ENCODE peak calls at places on chromosome 1, in eight cellular contexts. One of them, this sample, is unnamed.
A peak's percentile ranks its signal among the peaks of the same experiment; 100 is the strongest.

GRCh38 chr1:107682467-107682866 is 282.5 kb downstream of the VAV3 start:
- DNase-seq in CD8-positive, alpha-beta T cell: no peak
- DNase-seq in aorta: no peak
- DNase-seq in uterus: no peak
- DNase-seq in astrocyte: no peak
- DNase-seq in right atrium auricular region: no peak
- DNase-seq in heart left ventricle: no peak
- DNase-seq in GM23248: peak; percentile 61
- DNase-seq in this sample: no peak

GRCh38 chr1:206935491-206936067 is 10.7 kb downstream of the PIGR start:
- DNase-seq in aorta: peak; percentile 63
- DNase-seq in CD8-positive, alpha-beta T cell: no peak
- DNase-seq in GM23248: peak; percentile 44
- DNase-seq in heart left ventricle: no peak
- DNase-seq in right atrium auricular region: no peak
- DNase-seq in astrocyte: no peak
- DNase-seq in uterus: no peak
- DNase-seq in this sample: peak; percentile 77

GRCh38 chr1:172671591-172671990 is 12.7 kb downstream of the FASLG start:
- DNase-seq in uterus: no peak
- DNase-seq in GM23248: peak; percentile 62
- DNase-seq in CD8-positive, alpha-beta T cell: no peak
- DNase-seq in heart left ventricle: no peak
- DNase-seq in aorta: no peak
- DNase-seq in astrocyte: peak; percentile 81
- DNase-seq in right atrium auricular region: no peak
- DNase-seq in this sample: no peak

GRCh38 chr1:42784946-42785693 is at the start of gene TMEM269:
- DNase-seq in heart left ventricle: no peak
- DNase-seq in GM23248: peak; percentile 44
- DNase-seq in astrocyte: no peak
- DNase-seq in uterus: no peak
- DNase-seq in CD8-positive, alpha-beta T cell: peak; percentile 36
- DNase-seq in right atrium auricular region: no peak
- DNase-seq in aorta: peak; percentile 57
- DNase-seq in this sample: peak; percentile 74

GRCh38 chr1:150619576-150620509 is 9.6 kb downstream of the ENSA start:
- DNase-seq in right atrium auricular region: no peak
- DNase-seq in GM23248: peak; percentile 92
- DNase-seq in astrocyte: peak; percentile 67
- DNase-seq in uterus: no peak
- DNase-seq in CD8-positive, alpha-beta T cell: no peak
- DNase-seq in heart left ventricle: peak; percentile 42
- DNase-seq in aorta: no peak
- DNase-seq in this sample: no peak

GRCh38 chr1:204345425-204345824 is 14.3 kb downstream of the PLEKHA6 start:
- DNase-seq in aorta: no peak
- DNase-seq in uterus: no peak
- DNase-seq in astrocyte: no peak
- DNase-seq in GM23248: no peak
- DNase-seq in right atrium auricular region: no peak
- DNase-seq in heart left ventricle: no peak
- DNase-seq in CD8-positive, alpha-beta T cell: no peak
- DNase-seq in this sample: no peak

GRCh38 chr1:228149341-228150020 is at the start of gene GJC2:
- DNase-seq in right atrium auricular region: no peak
- DNase-seq in heart left ventricle: peak; percentile 75
- DNase-seq in GM23248: peak; percentile 36
- DNase-seq in aorta: peak; percentile 62
- DNase-seq in uterus: peak; percentile 84
- DNase-seq in CD8-positive, alpha-beta T cell: no peak
- DNase-seq in astrocyte: no peak
- DNase-seq in this sample: peak; percentile 70

GRCh38 chr1:89821322-89822108 is 683 bp downstream of the LRRC8D start:
- DNase-seq in heart left ventricle: peak; percentile 54
- DNase-seq in uterus: peak; percentile 21
- DNase-seq in CD8-positive, alpha-beta T cell: peak; percentile 55
- DNase-seq in GM23248: peak; percentile 68
- DNase-seq in aorta: peak; percentile 74
- DNase-seq in right atrium auricular region: no peak
- DNase-seq in astrocyte: no peak
- DNase-seq in this sample: peak; percentile 42

GRCh38 chr1:156337052-156337887 is 822 bp downstream of the CCT3 start:
- DNase-seq in CD8-positive, alpha-beta T cell: no peak
- DNase-seq in GM23248: peak; percentile 35
- DNase-seq in uterus: no peak
- DNase-seq in astrocyte: no peak
- DNase-seq in right atrium auricular region: no peak
- DNase-seq in aorta: no peak
- DNase-seq in heart left ventricle: no peak
- DNase-seq in this sample: no peak

DNA sequence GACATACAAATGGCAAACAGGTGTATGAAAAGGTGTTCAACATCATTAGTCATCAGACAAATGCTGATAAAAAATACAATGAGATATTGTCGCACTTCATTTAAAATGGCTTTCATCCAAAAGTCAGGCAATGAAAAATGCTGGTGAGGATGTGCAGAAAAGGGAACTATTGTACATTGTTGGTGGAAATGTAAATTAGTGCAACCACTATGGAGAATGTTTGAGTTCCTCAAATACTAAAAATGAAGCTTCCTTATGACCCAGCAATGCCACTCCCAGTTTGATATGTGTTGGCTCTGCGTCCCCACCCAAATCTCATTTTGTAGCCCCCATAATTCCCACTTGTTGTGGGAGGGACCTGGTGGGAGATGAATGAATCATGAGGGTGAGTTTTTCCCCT is 309.7 kb upstream of the ZRANB2 start:
- DNase-seq in heart left ventricle: no peak
- DNase-seq in astrocyte: no peak
- DNase-seq in GM23248: no peak
- DNase-seq in aorta: no peak
- DNase-seq in right atrium auricular region: no peak
- DNase-seq in uterus: no peak
- DNase-seq in CD8-positive, alpha-beta T cell: no peak
- DNase-seq in this sample: no peak
- H3K9me3 ChIP-seq in heart left ventricle: peaks cover 31% of the 10 kb centered on the region
- H3K9me3 ChIP-seq in astrocyte: no peaks in the 10 kb centered on the region
- H3K9me3 ChIP-seq in GM23248: no peaks in the 10 kb centered on the region
- H3K9me3 ChIP-seq in aorta: no peaks in the 10 kb centered on the region
- H3K9me3 ChIP-seq in right atrium auricular region: no peaks in the 10 kb centered on the region
- H3K9me3 ChIP-seq in uterus: no peaks in the 10 kb centered on the region
- H3K9me3 ChIP-seq in CD8-positive, alpha-beta T cell: no peaks in the 10 kb centered on the region
- H3K9me3 ChIP-seq in this sample: no peaks in the 10 kb centered on the region

GRCh38 chr1:88780485-88780884 is 96.4 kb downstream of the PKN2 start:
- DNase-seq in aorta: no peak
- DNase-seq in uterus: no peak
- DNase-seq in astrocyte: no peak
- DNase-seq in GM23248: no peak
- DNase-seq in heart left ventricle: no peak
- DNase-seq in right atrium auricular region: no peak
- DNase-seq in CD8-positive, alpha-beta T cell: no peak
- DNase-seq in this sample: no peak
- H3K4me3 ChIP-seq in aorta: no peak overlapping the region
- H3K4me3 ChIP-seq in uterus: no peak overlapping the region
- H3K4me3 ChIP-seq in astrocyte: no peak overlapping the region
- H3K4me3 ChIP-seq in GM23248: no peak overlapping the region
- H3K4me3 ChIP-seq in heart left ventricle: no peak overlapping the region
- H3K4me3 ChIP-seq in right atrium auricular region: no peak overlapping the region
- H3K4me3 ChIP-seq in CD8-positive, alpha-beta T cell: no peak overlapping the region
- H3K4me3 ChIP-seq in this sample: no peak overlapping the region

GRCh38 chr1:68223714-68224113 is 8.6 kb downstream of the WLS start:
- DNase-seq in astrocyte: no peak
- DNase-seq in right atrium auricular region: no peak
- DNase-seq in uterus: peak; percentile 36
- DNase-seq in CD8-positive, alpha-beta T cell: no peak
- DNase-seq in aorta: no peak
- DNase-seq in GM23248: no peak
- DNase-seq in heart left ventricle: peak; percentile 38
- DNase-seq in this sample: peak; percentile 34
- H3K4me1 ChIP-seq in astrocyte: peaks cover 19% of the 10 kb centered on the region
- H3K4me1 ChIP-seq in right atrium auricular region: peaks cover 17% of the 10 kb centered on the region
- H3K4me1 ChIP-seq in uterus: no peaks in the 10 kb centered on the region
- H3K4me1 ChIP-seq in CD8-positive, alpha-beta T cell: no peaks in the 10 kb centered on the region
- H3K4me1 ChIP-seq in aorta: no peaks in the 10 kb centered on the region
- H3K4me1 ChIP-seq in GM23248: peaks cover 13% of the 10 kb centered on the region
- H3K4me1 ChIP-seq in heart left ventricle: peaks cover 30% of the 10 kb centered on the region
- H3K4me1 ChIP-seq in this sample: no peaks in the 10 kb centered on the region

DNA sequence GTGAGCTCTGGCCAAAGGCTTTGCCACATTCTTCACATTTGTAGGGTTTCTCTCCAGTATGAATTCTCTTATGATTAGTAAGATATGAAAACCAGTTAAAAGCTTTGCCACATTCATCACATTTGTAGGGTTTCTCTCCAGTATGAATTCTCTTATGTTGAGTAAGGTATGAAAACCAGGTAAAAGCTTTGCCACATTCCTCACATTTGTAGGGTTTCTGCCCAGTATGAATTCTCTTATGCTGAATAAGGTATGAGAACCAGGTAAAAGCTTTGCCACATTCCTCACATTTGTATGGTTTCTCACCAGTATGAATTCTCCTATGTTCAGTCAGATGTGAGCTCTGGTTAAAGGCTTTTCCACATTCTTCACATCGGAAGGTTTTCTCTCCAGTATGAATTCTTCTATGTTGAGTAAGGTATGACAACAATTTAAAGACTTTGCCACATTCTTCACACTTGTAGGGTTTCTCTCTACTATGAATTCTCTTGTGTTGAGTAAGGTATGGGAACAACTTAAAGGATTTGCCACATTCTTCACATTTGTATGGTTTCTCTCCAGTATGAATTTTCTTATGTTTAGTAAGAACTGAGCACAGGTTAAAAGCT is 20.7 kb downstream of the ZNF695 start:
- DNase-seq in right atrium auricular region: no peak
- DNase-seq in aorta: no peak
- DNase-seq in astrocyte: no peak
- DNase-seq in uterus: no peak
- DNase-seq in heart left ventricle: no peak
- DNase-seq in GM23248: no peak
- DNase-seq in CD8-positive, alpha-beta T cell: no peak
- DNase-seq in this sample: no peak
- H3K9me3 ChIP-seq in right atrium auricular region: peaks cover 26% of the 10 kb centered on the region
- H3K9me3 ChIP-seq in aorta: peaks cover 11% of the 10 kb centered on the region
- H3K9me3 ChIP-seq in astrocyte: peaks cover 35% of the 10 kb centered on the region
- H3K9me3 ChIP-seq in uterus: no peaks in the 10 kb centered on the region
- H3K9me3 ChIP-seq in heart left ventricle: peaks cover 99% of the 10 kb centered on the region
- H3K9me3 ChIP-seq in GM23248: peaks cover 18% of the 10 kb centered on the region
- H3K9me3 ChIP-seq in CD8-positive, alpha-beta T cell: peaks cover 30% of the 10 kb centered on the region
- H3K9me3 ChIP-seq in this sample: peaks cover 3% of the 10 kb centered on the region

GRCh38 chr1:28295936-28296335 is 32.9 kb upstream of the MED18 start:
- DNase-seq in aorta: no peak
- DNase-seq in CD8-positive, alpha-beta T cell: no peak
- DNase-seq in right atrium auricular region: no peak
- DNase-seq in astrocyte: no peak
- DNase-seq in uterus: no peak
- DNase-seq in GM23248: no peak
- DNase-seq in heart left ventricle: no peak
- DNase-seq in this sample: no peak

GRCh38 chr1:28291711-28292110 is 32.4 kb downstream of the SESN2 start:
- DNase-seq in CD8-positive, alpha-beta T cell: no peak
- DNase-seq in GM23248: no peak
- DNase-seq in right atrium auricular region: no peak
- DNase-seq in uterus: no peak
- DNase-seq in astrocyte: no peak
- DNase-seq in heart left ventricle: no peak
- DNase-seq in aorta: no peak
- DNase-seq in this sample: no peak

GRCh38 chr1:28297826-28298225 is 31.0 kb upstream of the MED18 start:
- DNase-seq in right atrium auricular region: no peak
- DNase-seq in aorta: no peak
- DNase-seq in heart left ventricle: no peak
- DNase-seq in astrocyte: no peak
- DNase-seq in CD8-positive, alpha-beta T cell: no peak
- DNase-seq in GM23248: no peak
- DNase-seq in uterus: no peak
- DNase-seq in this sample: no peak

GRCh38 chr1:28298438-28298837 is 30.4 kb upstream of the MED18 start:
- DNase-seq in heart left ventricle: no peak
- DNase-seq in aorta: no peak
- DNase-seq in uterus: no peak
- DNase-seq in right atrium auricular region: no peak
- DNase-seq in GM23248: no peak
- DNase-seq in CD8-positive, alpha-beta T cell: no peak
- DNase-seq in astrocyte: no peak
- DNase-seq in this sample: no peak

DNA sequence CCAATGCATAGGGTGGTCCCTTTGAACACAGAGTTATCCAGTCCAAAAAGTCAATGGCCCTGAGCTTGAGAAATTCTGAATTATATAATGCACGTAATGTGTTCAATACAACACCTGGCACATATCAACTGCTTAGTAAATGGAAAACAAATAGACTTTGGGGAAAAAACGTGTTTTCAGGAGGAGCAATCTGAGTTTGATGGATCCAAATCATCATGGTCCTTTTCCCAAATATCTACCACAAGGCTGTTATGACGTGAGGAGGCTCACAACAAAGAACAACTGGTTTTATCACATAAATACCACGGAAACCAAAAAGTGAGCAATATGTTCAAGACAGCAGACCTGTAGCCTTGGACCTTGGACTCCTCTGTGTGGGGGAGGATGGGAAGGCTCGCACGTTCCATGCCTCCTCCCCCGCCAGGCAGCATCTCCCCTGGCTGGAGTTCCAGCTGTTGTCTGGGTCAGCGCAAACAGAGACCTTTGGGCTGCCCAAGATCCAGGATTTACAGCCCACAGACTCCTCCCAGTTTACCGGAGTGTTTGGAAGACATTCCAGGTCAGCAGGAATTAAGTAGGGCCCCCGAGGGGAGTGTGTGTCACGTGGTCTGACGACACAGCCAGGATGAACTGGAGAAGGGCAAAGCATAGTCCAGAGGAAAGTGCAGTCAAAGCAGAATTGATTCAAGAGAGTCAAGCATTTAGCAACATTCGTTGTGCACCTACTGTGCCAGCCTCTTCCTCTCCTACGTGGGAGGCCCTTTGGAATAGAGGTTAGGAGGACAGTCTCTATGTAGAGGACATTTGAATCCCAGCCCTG is 32.2 kb upstream of the MED18 start:
- DNase-seq in CD8-positive, alpha-beta T cell: no peak
- DNase-seq in heart left ventricle: no peak
- DNase-seq in uterus: peak; percentile 87
- DNase-seq in right atrium auricular region: no peak
- DNase-seq in GM23248: peak; percentile 37
- DNase-seq in aorta: no peak
- DNase-seq in astrocyte: peak; percentile 11
- DNase-seq in this sample: no peak
- H3K4me3 ChIP-seq in CD8-positive, alpha-beta T cell: no peak overlapping the region
- H3K4me3 ChIP-seq in heart left ventricle: no peak overlapping the region
- H3K4me3 ChIP-seq in uterus: no peak overlapping the region
- H3K4me3 ChIP-seq in right atrium auricular region: no peak overlapping the region
- H3K4me3 ChIP-seq in GM23248: peak overlapping the region; percentile 51
- H3K4me3 ChIP-seq in aorta: no peak overlapping the region
- H3K4me3 ChIP-seq in astrocyte: no peak overlapping the region
- H3K4me3 ChIP-seq in this sample: no peak overlapping the region